ENCODE peak calls at places on chromosomes 11 and 22, in six cellular contexts. Y, N, V, I, L and F are unnamed samples. For H3K4me1, the result is how much of the 10 kb centered on the place peaks cover.

GRCh38 chr22:42229455-42230149 is 40.9 kb downstream of the TCF20 start:
- DNase-seq in Y (no peak), V (no peak), N (no peak), L (no peak), I (peak), F (no peak)

GRCh38 chr11:58674609-58675008 is 52.1 kb downstream of the CNTF start:
- DNase-seq in V (no peak), I (no peak), L (no peak), N (no peak), Y (no peak), F (no peak)

GRCh38 chr11:74269161-74269809 is 42.2 kb downstream of the P4HA3 start:
- DNase-seq in N (no peak), V (no peak), Y (no peak), L (no peak), I (no peak), F (no peak)

GRCh38 chr22:44143596-44143995 is 37.1 kb upstream of the PARVG start:
- DNase-seq in N (no peak), I (no peak), Y (no peak), L (no peak), V (no peak), F (no peak)

GRCh38 chr11:66768088-66768521 is 39.1 kb upstream of the SPTBN2 start:
- DNase-seq in Y (no peak), V (peak), N (peak), L (no peak), I (no peak), F (no peak)

GRCh38 chr22:43467171-43467570 is 55.4 kb downstream of the MPPED1 start:
- DNase-seq in Y (no peak), L (no peak), N (no peak), V (no peak), I (no peak), F (no peak)

GRCh38 chr11:35354644-35355043 is 64.7 kb downstream of the SLC1A2 start:
- DNase-seq in V (no peak), L (no peak), Y (no peak), I (no peak), N (no peak), F (no peak)

GRCh38 chr11:115544422-115544821 is 40.2 kb upstream of the CADM1 start:
- DNase-seq in L (no peak), I (no peak), V (no peak), N (no peak), Y (no peak), F (no peak)

GRCh38 chr11:126415669-126416420 is 60.4 kb downstream of the ST3GAL4 start:
- DNase-seq in I (peak), L (peak), V (peak), Y (no peak), N (no peak), F (peak)

GRCh38 chr22:27133951-27134664 is 476.7 kb downstream of the MIAT start:
- DNase-seq in L (peak), I (peak), Y (no peak), N (peak), V (peak), F (no peak)

GRCh38 chr11:111829185-111829968 is 42.0 kb downstream of the ALG9 start:
- DNase-seq in I (no peak), L (no peak), V (peak), Y (no peak), N (no peak), F (no peak)

GRCh38 chr11:110645253-110645652 is 67.0 kb downstream of the ARHGAP20 start:
- DNase-seq in N (no peak), I (no peak), L (no peak), V (no peak), Y (no peak), F (no peak)

GRCh38 chr11:96111308-96111707 is 187.4 kb upstream of the MTMR2 start:
- DNase-seq in I (no peak), V (no peak), N (no peak), L (no peak), Y (no peak), F (no peak)

GRCh38 chr22:35549338-35549737 is 8.7 kb downstream of the RASD2 start:
- DNase-seq in Y (no peak), L (no peak), N (no peak), V (no peak), I (no peak), F (peak)

GRCh38 chr11:20647976-20648565 is 21.3 kb upstream of the NELL1 start:
- DNase-seq in I (peak), N (peak), Y (peak), V (peak), L (peak), F (no peak)

GRCh38 chr22:39287076-39287743 is 32.2 kb downstream of the RPL3 start:
- DNase-seq in V (peak), N (no peak), L (peak), I (no peak), Y (no peak), F (no peak)

GRCh38 chr22:50678651-50679521 is 6.3 kb downstream of the SHANK3 start:
- DNase-seq in Y (no peak), N (no peak), I (peak), V (peak), L (no peak), F (no peak)

GRCh38 chr11:17280494-17281127 is 4.1 kb downstream of the NUCB2 start:
- DNase-seq in Y (no peak), V (no peak), N (no peak), L (no peak), I (no peak), F (no peak)

GRCh38 chr11:17314904-17315426 is 36.6 kb upstream of the NCR3LG1 start:
- DNase-seq in V (no peak), N (no peak), L (no peak), I (no peak), Y (no peak), F (no peak)

GRCh38 chr22:43320943-43321900 is 21.9 kb downstream of the SCUBE1 start:
- DNase-seq in L (no peak), I (no peak), Y (no peak), V (no peak), N (no peak), F (no peak)

GRCh38 chr11:111540114-111540920 is at the start of gene LAYN:
- DNase-seq in L (peak), Y (peak), V (peak), N (no peak), I (no peak), F (peak)

GRCh38 chr22:19879996-19880785 is 25.5 kb upstream of the GNB1L start:
- DNase-seq in V (peak), Y (no peak), I (no peak), N (no peak), L (no peak), F (peak)

GRCh38 chr22:37401861-37402506 is 25.3 kb downstream of the ELFN2 start:
- DNase-seq in L (no peak), V (no peak), I (no peak), Y (no peak), N (no peak), F (no peak)

GRCh38 chr22:19292262-19293230 is 1.0 kb upstream of the CLTCL1 start:
- DNase-seq in V (no peak), L (peak), Y (no peak), I (no peak), N (no peak), F (peak)

GRCh38 chr11:72326151-72326842 is 82.3 kb upstream of the PHOX2A start:
- DNase-seq in V (peak), I (no peak), N (no peak), L (no peak), Y (no peak), F (no peak)

GRCh38 chr11:89168396-89168795 is 9.3 kb upstream of the TYR start:
- DNase-seq in Y (no peak), N (no peak), L (no peak), I (no peak), V (no peak), F (no peak)

GRCh38 chr11:91691872-91692271 is 532.7 kb upstream of the FAT3 start:
- DNase-seq in L (no peak), N (no peak), I (no peak), Y (no peak), V (no peak), F (no peak)

GRCh38 chr11:91686700-91687099 is 537.9 kb upstream of the FAT3 start:
- DNase-seq in Y (no peak), V (no peak), L (no peak), I (no peak), N (no peak), F (no peak)

GRCh38 chr11:91694331-91694730 is 530.3 kb upstream of the FAT3 start:
- DNase-seq in N (no peak), L (no peak), Y (no peak), I (no peak), V (no peak), F (no peak)

GRCh38 chr11:91688672-91689071 is 535.9 kb upstream of the FAT3 start:
- DNase-seq in N (no peak), V (no peak), Y (no peak), L (no peak), I (no peak), F (no peak)
- H3K27ac ChIP-seq in N (no peak), V (no peak), Y (no peak), L (no peak), I (no peak), F (no peak)

GRCh38 chr11:86126862-86127261 is 58.0 kb upstream of the PICALM start:
- DNase-seq in N (no peak), V (no peak), L (no peak), Y (no peak), I (no peak), F (no peak)
- H3K4me1 ChIP-seq in N (under half), V (under half), L (under half), Y (under half), I (under half), F (under half)

DNA sequence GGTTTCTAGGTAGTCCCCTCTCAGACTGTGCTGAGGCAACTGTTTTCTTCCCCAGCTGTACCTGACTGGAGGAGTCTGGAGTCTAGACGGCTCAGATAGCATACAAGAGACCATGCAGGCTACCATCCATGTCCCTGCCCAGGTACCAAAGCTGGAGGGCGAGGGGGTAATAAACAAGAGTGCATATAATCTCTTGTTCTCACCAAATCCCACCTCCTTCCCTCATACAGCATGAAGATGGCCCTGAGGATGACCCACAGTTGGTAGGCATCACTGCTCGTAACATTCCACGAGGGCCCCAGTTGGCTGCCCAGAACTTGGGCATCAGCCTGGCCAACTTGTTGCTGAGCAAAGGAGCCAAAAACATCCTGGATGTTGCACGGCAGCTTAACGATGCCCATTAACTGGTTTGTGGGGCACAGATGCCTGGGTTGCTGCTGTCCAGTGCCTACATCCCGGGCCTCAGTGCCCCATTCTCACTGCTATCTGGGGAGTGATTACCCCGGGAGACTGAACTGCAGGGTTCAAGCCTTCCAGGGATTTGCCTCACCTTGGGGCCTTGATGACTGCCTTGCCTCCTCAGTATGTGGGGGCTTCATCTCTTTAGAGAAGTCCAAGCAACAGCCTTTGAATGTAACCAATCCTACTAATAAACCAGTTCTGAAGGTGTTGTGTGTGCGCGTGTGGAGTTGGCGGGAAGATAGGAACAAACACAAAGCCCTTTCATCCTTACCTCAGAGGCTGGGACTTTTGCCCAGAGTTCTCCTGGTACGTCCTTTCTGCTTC is 8.4 kb downstream of the HMBS start:
- DNase-seq in Y (no peak), L (no peak), V (peak), I (no peak), N (no peak), F (no peak)
- H3K27ac ChIP-seq in Y (peak), L (peak), V (peak), I (no peak), N (peak), F (no peak)

GRCh38 chr11:4448995-4449394 is at the start of gene OR52K2:
- DNase-seq in N (no peak), I (no peak), V (no peak), L (no peak), Y (no peak), F (no peak)

GRCh38 chr11:4459470-4459869 is 10.4 kb downstream of the OR52K2 start:
- DNase-seq in N (no peak), L (peak), V (no peak), Y (no peak), I (peak), F (no peak)

GRCh38 chr11:4455439-4455838 is 6.3 kb downstream of the OR52K2 start:
- DNase-seq in N (no peak), L (no peak), Y (no peak), I (no peak), V (no peak), F (no peak)

GRCh38 chr11:4453118-4453517 is 4.0 kb downstream of the OR52K2 start:
- DNase-seq in L (no peak), V (no peak), Y (no peak), I (no peak), N (no peak), F (no peak)

GRCh38 chr11:4454031-4454430 is 4.9 kb downstream of the OR52K2 start:
- DNase-seq in Y (no peak), I (no peak), N (no peak), L (no peak), V (no peak), F (no peak)
- H3K4me1 ChIP-seq in Y (under half), I (under half), N (under half), L (under half), V (under half), F (under half)